ENCODE peak calls at places on chromosomes 4 and X, in five cellular contexts. One of them, this sample, is unnamed.

GRCh38 chr4:98516042-98516440 is 142.4 kb downstream of the TSPAN5 start:
- DNase-seq in uterus: no peak
- DNase-seq in mammary epithelial cell: peak
- DNase-seq in AG09319: no peak
- DNase-seq in stimulated activated naive CD4-positive, alpha-beta T cell: no peak
- DNase-seq in this sample: no peak

GRCh38 chrX:352582-353314 is 34.0 kb downstream of the PPP2R3B start:
- DNase-seq in uterus: no peak
- DNase-seq in mammary epithelial cell: no peak
- DNase-seq in AG09319: no peak
- DNase-seq in stimulated activated naive CD4-positive, alpha-beta T cell: no peak
- DNase-seq in this sample: no peak

GRCh38 chr4:117898496-117898895 is 135.8 kb upstream of the NDST3 start:
- DNase-seq in uterus: no peak
- DNase-seq in mammary epithelial cell: no peak
- DNase-seq in AG09319: no peak
- DNase-seq in stimulated activated naive CD4-positive, alpha-beta T cell: no peak
- DNase-seq in this sample: no peak

GRCh38 chr4:71269241-71269640 is 69.6 kb upstream of the SLC4A4 start:
- DNase-seq in uterus: no peak
- DNase-seq in mammary epithelial cell: no peak
- DNase-seq in AG09319: no peak
- DNase-seq in stimulated activated naive CD4-positive, alpha-beta T cell: no peak
- DNase-seq in this sample: no peak

GRCh38 chr4:149120331-149121014 is 678.3 kb upstream of the NR3C2 start:
- DNase-seq in uterus: no peak
- DNase-seq in mammary epithelial cell: no peak
- DNase-seq in AG09319: no peak
- DNase-seq in stimulated activated naive CD4-positive, alpha-beta T cell: no peak
- DNase-seq in this sample: no peak

GRCh38 chr4:40446785-40447184 is 111.7 kb downstream of the CHRNA9 start:
- DNase-seq in uterus: no peak
- DNase-seq in mammary epithelial cell: peak
- DNase-seq in AG09319: no peak
- DNase-seq in stimulated activated naive CD4-positive, alpha-beta T cell: no peak
- DNase-seq in this sample: no peak

GRCh38 chrX:34578237-34578636 is 78.8 kb downstream of the TMEM47 start:
- DNase-seq in uterus: no peak
- DNase-seq in mammary epithelial cell: peak
- DNase-seq in AG09319: peak
- DNase-seq in stimulated activated naive CD4-positive, alpha-beta T cell: no peak
- DNase-seq in this sample: no peak

GRCh38 chrX:68304602-68305001 is 128.7 kb downstream of the OPHN1 start:
- DNase-seq in uterus: no peak
- DNase-seq in mammary epithelial cell: no peak
- DNase-seq in AG09319: no peak
- DNase-seq in stimulated activated naive CD4-positive, alpha-beta T cell: no peak
- DNase-seq in this sample: no peak

GRCh38 chrX:149628768-149629167 is 2.8 kb downstream of the TMEM185A start:
- DNase-seq in uterus: no peak
- DNase-seq in mammary epithelial cell: no peak
- DNase-seq in AG09319: no peak
- DNase-seq in stimulated activated naive CD4-positive, alpha-beta T cell: no peak
- DNase-seq in this sample: no peak

GRCh38 chr4:45471335-45471734 is 652.5 kb downstream of the GABRG1 start:
- DNase-seq in uterus: no peak
- DNase-seq in mammary epithelial cell: no peak
- DNase-seq in AG09319: no peak
- DNase-seq in stimulated activated naive CD4-positive, alpha-beta T cell: no peak
- DNase-seq in this sample: no peak

GRCh38 chrX:68842351-68842750 is 13.5 kb downstream of the EFNB1 start:
- DNase-seq in uterus: no peak
- DNase-seq in mammary epithelial cell: no peak
- DNase-seq in AG09319: no peak
- DNase-seq in stimulated activated naive CD4-positive, alpha-beta T cell: no peak
- DNase-seq in this sample: no peak

GRCh38 chrX:115642895-115643530 is 82.0 kb downstream of the PLS3 start:
- DNase-seq in uterus: peak
- DNase-seq in mammary epithelial cell: peak
- DNase-seq in AG09319: peak
- DNase-seq in stimulated activated naive CD4-positive, alpha-beta T cell: peak
- DNase-seq in this sample: peak

GRCh38 chrX:139203681-139204575 is 326.6 kb upstream of the F9 start:
- DNase-seq in uterus: no peak
- DNase-seq in mammary epithelial cell: peak
- DNase-seq in AG09319: no peak
- DNase-seq in stimulated activated naive CD4-positive, alpha-beta T cell: no peak
- DNase-seq in this sample: peak

This sample was measured in testis.